ENCODE peak calls at places on chromosomes 13 and 19, in ten cellular contexts. One of them, this sample, is unnamed.
A peak's percentile ranks its signal among the peaks of the same experiment; 100 is the strongest.

GRCh38 chr19:20414133-20414532 is 151.4 kb downstream of the ZNF737 start:
- DNase-seq in small intestine: no peak
- DNase-seq in pancreas: no peak
- DNase-seq in heart right ventricle: no peak
- DNase-seq in transverse colon: no peak
- DNase-seq in A673: no peak
- DNase-seq in kidney: no peak
- DNase-seq in CD4-positive, CD25-positive, alpha-beta regulatory T cell: no peak
- DNase-seq in left ventricle myocardium inferior: no peak
- DNase-seq in Panc1: no peak
- DNase-seq in this sample: no peak

GRCh38 chr19:42281175-42282035 is 12.4 kb downstream of the CIC start:
- DNase-seq in small intestine: no peak
- DNase-seq in CD4-positive, CD25-positive, alpha-beta regulatory T cell: no peak
- DNase-seq in left ventricle myocardium inferior: peak; percentile 69
- DNase-seq in transverse colon: peak; percentile 47
- DNase-seq in Panc1: no peak
- DNase-seq in heart right ventricle: peak; percentile 85
- DNase-seq in kidney: peak; percentile 89
- DNase-seq in pancreas: peak; percentile 59
- DNase-seq in A673: peak; percentile 77
- DNase-seq in this sample: peak; percentile 75

GRCh38 chr13:98155475-98156111 is 12.7 kb downstream of the FARP1 start:
- DNase-seq in CD4-positive, CD25-positive, alpha-beta regulatory T cell: no peak
- DNase-seq in left ventricle myocardium inferior: no peak
- DNase-seq in transverse colon: no peak
- DNase-seq in A673: peak; percentile 75
- DNase-seq in heart right ventricle: peak; percentile 19
- DNase-seq in kidney: no peak
- DNase-seq in Panc1: no peak
- DNase-seq in small intestine: no peak
- DNase-seq in pancreas: no peak
- DNase-seq in this sample: no peak

GRCh38 chr19:29478578-29479565 is 46.9 kb upstream of the VSTM2B start:
- DNase-seq in small intestine: no peak
- DNase-seq in Panc1: no peak
- DNase-seq in pancreas: no peak
- DNase-seq in heart right ventricle: no peak
- DNase-seq in A673: no peak
- DNase-seq in kidney: no peak
- DNase-seq in CD4-positive, CD25-positive, alpha-beta regulatory T cell: no peak
- DNase-seq in left ventricle myocardium inferior: no peak
- DNase-seq in transverse colon: no peak
- DNase-seq in this sample: no peak

GRCh38 chr19:45172611-45173208 is 5.3 kb downstream of the TRAPPC6A start:
- DNase-seq in Panc1: no peak
- DNase-seq in transverse colon: no peak
- DNase-seq in small intestine: no peak
- DNase-seq in kidney: peak; percentile 73
- DNase-seq in heart right ventricle: no peak
- DNase-seq in pancreas: no peak
- DNase-seq in left ventricle myocardium inferior: no peak
- DNase-seq in CD4-positive, CD25-positive, alpha-beta regulatory T cell: no peak
- DNase-seq in A673: no peak
- DNase-seq in this sample: no peak

GRCh38 chr19:21328402-21328801 is 808 bp downstream of the ZNF708 start:
- DNase-seq in heart right ventricle: no peak
- DNase-seq in left ventricle myocardium inferior: no peak
- DNase-seq in transverse colon: no peak
- DNase-seq in small intestine: no peak
- DNase-seq in kidney: no peak
- DNase-seq in pancreas: no peak
- DNase-seq in A673: peak; percentile 50
- DNase-seq in Panc1: no peak
- DNase-seq in CD4-positive, CD25-positive, alpha-beta regulatory T cell: no peak
- DNase-seq in this sample: no peak

GRCh38 chr19:42942187-42942789 is 5.3 kb upstream of the PSG7 start:
- DNase-seq in Panc1: no peak
- DNase-seq in pancreas: no peak
- DNase-seq in CD4-positive, CD25-positive, alpha-beta regulatory T cell: no peak
- DNase-seq in left ventricle myocardium inferior: no peak
- DNase-seq in A673: peak; percentile 17
- DNase-seq in kidney: no peak
- DNase-seq in small intestine: no peak
- DNase-seq in heart right ventricle: no peak
- DNase-seq in transverse colon: no peak
- DNase-seq in this sample: no peak

GRCh38 chr13:20192470-20193141 is at the start of gene GJB2:
- DNase-seq in kidney: peak; percentile 75
- DNase-seq in pancreas: no peak
- DNase-seq in CD4-positive, CD25-positive, alpha-beta regulatory T cell: no peak
- DNase-seq in small intestine: peak; percentile 50
- DNase-seq in transverse colon: peak; percentile 74
- DNase-seq in A673: no peak
- DNase-seq in heart right ventricle: no peak
- DNase-seq in Panc1: no peak
- DNase-seq in left ventricle myocardium inferior: no peak
- DNase-seq in this sample: no peak

GRCh38 chr13:43529796-43530195 is 257.0 kb downstream of the ENOX1 start:
- DNase-seq in pancreas: no peak
- DNase-seq in transverse colon: no peak
- DNase-seq in small intestine: no peak
- DNase-seq in left ventricle myocardium inferior: no peak
- DNase-seq in CD4-positive, CD25-positive, alpha-beta regulatory T cell: no peak
- DNase-seq in Panc1: no peak
- DNase-seq in A673: no peak
- DNase-seq in heart right ventricle: no peak
- DNase-seq in kidney: no peak
- DNase-seq in this sample: no peak

GRCh38 chr19:45607071-45608029 is 5.3 kb upstream of the GPR4 start:
- DNase-seq in heart right ventricle: peak; percentile 87
- DNase-seq in transverse colon: peak; percentile 77
- DNase-seq in kidney: peak; percentile 90
- DNase-seq in CD4-positive, CD25-positive, alpha-beta regulatory T cell: peak; percentile 30
- DNase-seq in pancreas: peak; percentile 73
- DNase-seq in Panc1: no peak
- DNase-seq in A673: peak; percentile 81
- DNase-seq in small intestine: peak; percentile 65
- DNase-seq in left ventricle myocardium inferior: peak; percentile 79
- DNase-seq in this sample: peak; percentile 70

GRCh38 chr19:38849746-38850230 is at the start of gene HNRNPL:
- DNase-seq in small intestine: no peak
- DNase-seq in left ventricle myocardium inferior: no peak
- DNase-seq in A673: no peak
- DNase-seq in pancreas: no peak
- DNase-seq in CD4-positive, CD25-positive, alpha-beta regulatory T cell: peak; percentile 98
- DNase-seq in heart right ventricle: no peak
- DNase-seq in transverse colon: peak; percentile 99
- DNase-seq in kidney: peak; percentile 100
- DNase-seq in Panc1: no peak
- DNase-seq in this sample: peak; percentile 99

GRCh38 chr13:108419768-108420167 is 150.2 kb downstream of the TNFSF13B start:
- DNase-seq in small intestine: no peak
- DNase-seq in kidney: no peak
- DNase-seq in left ventricle myocardium inferior: no peak
- DNase-seq in CD4-positive, CD25-positive, alpha-beta regulatory T cell: no peak
- DNase-seq in A673: no peak
- DNase-seq in heart right ventricle: no peak
- DNase-seq in transverse colon: no peak
- DNase-seq in Panc1: no peak
- DNase-seq in pancreas: no peak
- DNase-seq in this sample: no peak

GRCh38 chr13:97258801-97259200 is 36.7 kb downstream of the MBNL2 start:
- DNase-seq in left ventricle myocardium inferior: no peak
- DNase-seq in CD4-positive, CD25-positive, alpha-beta regulatory T cell: no peak
- DNase-seq in small intestine: no peak
- DNase-seq in pancreas: no peak
- DNase-seq in transverse colon: no peak
- DNase-seq in A673: no peak
- DNase-seq in kidney: no peak
- DNase-seq in Panc1: no peak
- DNase-seq in heart right ventricle: no peak
- DNase-seq in this sample: no peak

GRCh38 chr13:53250272-53250875 is 221.8 kb downstream of the OLFM4 start:
- DNase-seq in kidney: no peak
- DNase-seq in small intestine: peak; percentile 71
- DNase-seq in transverse colon: no peak
- DNase-seq in CD4-positive, CD25-positive, alpha-beta regulatory T cell: no peak
- DNase-seq in A673: peak; percentile 85
- DNase-seq in left ventricle myocardium inferior: no peak
- DNase-seq in pancreas: peak; percentile 13
- DNase-seq in heart right ventricle: peak; percentile 13
- DNase-seq in Panc1: peak; percentile 28
- DNase-seq in this sample: no peak

GRCh38 chr13:51873837-51874236 is 12.1 kb downstream of the CCDC70 start:
- DNase-seq in Panc1: no peak
- DNase-seq in kidney: no peak
- DNase-seq in heart right ventricle: no peak
- DNase-seq in pancreas: no peak
- DNase-seq in A673: no peak
- DNase-seq in transverse colon: no peak
- DNase-seq in left ventricle myocardium inferior: no peak
- DNase-seq in CD4-positive, CD25-positive, alpha-beta regulatory T cell: no peak
- DNase-seq in small intestine: no peak
- DNase-seq in this sample: no peak

GRCh38 chr19:52963229-52963760 is 614 bp upstream of the ZNF816 start:
- DNase-seq in heart right ventricle: no peak
- DNase-seq in A673: peak; percentile 17
- DNase-seq in left ventricle myocardium inferior: peak; percentile 20
- DNase-seq in CD4-positive, CD25-positive, alpha-beta regulatory T cell: no peak
- DNase-seq in small intestine: no peak
- DNase-seq in pancreas: no peak
- DNase-seq in transverse colon: peak; percentile 17
- DNase-seq in kidney: peak; percentile 79
- DNase-seq in Panc1: no peak
- DNase-seq in this sample: no peak

GRCh38 chr19:20503536-20503935 is 62.0 kb downstream of the ZNF737 start:
- DNase-seq in left ventricle myocardium inferior: no peak
- DNase-seq in heart right ventricle: peak; percentile 4
- DNase-seq in A673: no peak
- DNase-seq in Panc1: peak; percentile 4
- DNase-seq in CD4-positive, CD25-positive, alpha-beta regulatory T cell: no peak
- DNase-seq in pancreas: no peak
- DNase-seq in small intestine: no peak
- DNase-seq in transverse colon: no peak
- DNase-seq in kidney: no peak
- DNase-seq in this sample: peak; percentile 35

GRCh38 chr19:19407640-19407933 is 2.1 kb downstream of the GATAD2A start:
- DNase-seq in kidney: no peak
- DNase-seq in small intestine: no peak
- DNase-seq in Panc1: no peak
- DNase-seq in left ventricle myocardium inferior: no peak
- DNase-seq in heart right ventricle: no peak
- DNase-seq in transverse colon: no peak
- DNase-seq in CD4-positive, CD25-positive, alpha-beta regulatory T cell: no peak
- DNase-seq in pancreas: no peak
- DNase-seq in A673: no peak
- DNase-seq in this sample: no peak
- H3K4me3 ChIP-seq in kidney: no peak overlapping the region
- H3K4me3 ChIP-seq in small intestine: peak overlapping the region; percentile 88
- H3K4me3 ChIP-seq in Panc1: no peak overlapping the region
- H3K4me3 ChIP-seq in left ventricle myocardium inferior: peak overlapping the region; percentile 95
- H3K4me3 ChIP-seq in heart right ventricle: no peak overlapping the region
- H3K4me3 ChIP-seq in transverse colon: no peak overlapping the region
- H3K4me3 ChIP-seq in CD4-positive, CD25-positive, alpha-beta regulatory T cell: peak overlapping the region; percentile 90
- H3K4me3 ChIP-seq in pancreas: no peak overlapping the region
- H3K4me3 ChIP-seq in A673: peak overlapping the region; percentile 82
- H3K4me3 ChIP-seq in this sample: no peak overlapping the region

GRCh38 chr19:31348416-31349159 is 648 bp downstream of the TSHZ3 start:
- DNase-seq in pancreas: no peak
- DNase-seq in CD4-positive, CD25-positive, alpha-beta regulatory T cell: no peak
- DNase-seq in left ventricle myocardium inferior: peak; percentile 41
- DNase-seq in Panc1: no peak
- DNase-seq in heart right ventricle: peak; percentile 31
- DNase-seq in A673: peak; percentile 28
- DNase-seq in small intestine: no peak
- DNase-seq in transverse colon: no peak
- DNase-seq in kidney: no peak
- DNase-seq in this sample: peak; percentile 56
- H3K27ac ChIP-seq in pancreas: peak overlapping the region; percentile 18
- H3K27ac ChIP-seq in CD4-positive, CD25-positive, alpha-beta regulatory T cell: no peak overlapping the region
- H3K27ac ChIP-seq in left ventricle myocardium inferior: peak overlapping the region; percentile 96
- H3K27ac ChIP-seq in Panc1: no peak overlapping the region
- H3K27ac ChIP-seq in heart right ventricle: peak overlapping the region; percentile 91
- H3K27ac ChIP-seq in A673: peak overlapping the region; percentile 53
- H3K27ac ChIP-seq in small intestine: no peak overlapping the region
- H3K27ac ChIP-seq in transverse colon: peak overlapping the region; percentile 96
- H3K27ac ChIP-seq in kidney: no peak overlapping the region
- H3K27ac ChIP-seq in this sample: peak overlapping the region; percentile 95

GRCh38 chr19:16298334-16298733 is 26.3 kb upstream of the KLF2 start:
- DNase-seq in transverse colon: no peak
- DNase-seq in A673: no peak
- DNase-seq in CD4-positive, CD25-positive, alpha-beta regulatory T cell: no peak
- DNase-seq in Panc1: no peak
- DNase-seq in pancreas: no peak
- DNase-seq in left ventricle myocardium inferior: no peak
- DNase-seq in kidney: no peak
- DNase-seq in small intestine: no peak
- DNase-seq in heart right ventricle: no peak
- DNase-seq in this sample: no peak

GRCh38 chr19:16297575-16298178 is 26.9 kb upstream of the KLF2 start:
- DNase-seq in kidney: no peak
- DNase-seq in small intestine: peak; percentile 69
- DNase-seq in transverse colon: peak; percentile 72
- DNase-seq in left ventricle myocardium inferior: no peak
- DNase-seq in A673: no peak
- DNase-seq in pancreas: no peak
- DNase-seq in heart right ventricle: no peak
- DNase-seq in Panc1: no peak
- DNase-seq in CD4-positive, CD25-positive, alpha-beta regulatory T cell: no peak
- DNase-seq in this sample: no peak

GRCh38 chr19:16293133-16294085 is 31.2 kb upstream of the KLF2 start:
- DNase-seq in transverse colon: peak; percentile 66
- DNase-seq in kidney: peak; percentile 88
- DNase-seq in left ventricle myocardium inferior: peak; percentile 67
- DNase-seq in Panc1: no peak
- DNase-seq in small intestine: peak; percentile 17
- DNase-seq in CD4-positive, CD25-positive, alpha-beta regulatory T cell: no peak
- DNase-seq in pancreas: peak; percentile 41
- DNase-seq in heart right ventricle: peak; percentile 88
- DNase-seq in A673: no peak
- DNase-seq in this sample: peak; percentile 98

GRCh38 chr19:16296713-16297112 is 27.9 kb upstream of the KLF2 start:
- DNase-seq in transverse colon: no peak
- DNase-seq in A673: no peak
- DNase-seq in Panc1: no peak
- DNase-seq in kidney: no peak
- DNase-seq in pancreas: no peak
- DNase-seq in CD4-positive, CD25-positive, alpha-beta regulatory T cell: no peak
- DNase-seq in left ventricle myocardium inferior: no peak
- DNase-seq in heart right ventricle: no peak
- DNase-seq in small intestine: peak; percentile 27
- DNase-seq in this sample: no peak

GRCh38 chr19:16295071-16295470 is 29.6 kb upstream of the KLF2 start:
- DNase-seq in CD4-positive, CD25-positive, alpha-beta regulatory T cell: no peak
- DNase-seq in transverse colon: no peak
- DNase-seq in small intestine: no peak
- DNase-seq in kidney: no peak
- DNase-seq in Panc1: no peak
- DNase-seq in pancreas: no peak
- DNase-seq in A673: no peak
- DNase-seq in left ventricle myocardium inferior: no peak
- DNase-seq in heart right ventricle: no peak
- DNase-seq in this sample: peak; percentile 62
- H3K4me3 ChIP-seq in CD4-positive, CD25-positive, alpha-beta regulatory T cell: no peak overlapping the region
- H3K4me3 ChIP-seq in transverse colon: no peak overlapping the region
- H3K4me3 ChIP-seq in small intestine: no peak overlapping the region
- H3K4me3 ChIP-seq in kidney: no peak overlapping the region
- H3K4me3 ChIP-seq in Panc1: no peak overlapping the region
- H3K4me3 ChIP-seq in pancreas: no peak overlapping the region
- H3K4me3 ChIP-seq in A673: no peak overlapping the region
- H3K4me3 ChIP-seq in left ventricle myocardium inferior: no peak overlapping the region
- H3K4me3 ChIP-seq in heart right ventricle: no peak overlapping the region
- H3K4me3 ChIP-seq in this sample: no peak overlapping the region

GRCh38 chr13:81659984-81660383 is 1319.1 kb upstream of the SPRY2 start:
- DNase-seq in small intestine: no peak
- DNase-seq in heart right ventricle: no peak
- DNase-seq in transverse colon: no peak
- DNase-seq in Panc1: no peak
- DNase-seq in pancreas: no peak
- DNase-seq in left ventricle myocardium inferior: no peak
- DNase-seq in kidney: no peak
- DNase-seq in A673: no peak
- DNase-seq in CD4-positive, CD25-positive, alpha-beta regulatory T cell: no peak
- DNase-seq in this sample: no peak
- H3K27ac ChIP-seq in small intestine: no peak overlapping the region
- H3K27ac ChIP-seq in heart right ventricle: no peak overlapping the region
- H3K27ac ChIP-seq in transverse colon: no peak overlapping the region
- H3K27ac ChIP-seq in Panc1: no peak overlapping the region
- H3K27ac ChIP-seq in pancreas: no peak overlapping the region
- H3K27ac ChIP-seq in left ventricle myocardium inferior: no peak overlapping the region
- H3K27ac ChIP-seq in kidney: no peak overlapping the region
- H3K27ac ChIP-seq in A673: no peak overlapping the region
- H3K27ac ChIP-seq in CD4-positive, CD25-positive, alpha-beta regulatory T cell: no peak overlapping the region
- H3K27ac ChIP-seq in this sample: no peak overlapping the region

This sample was measured in uterus.